ENCODE peak calls at places on chromosome 6, in seven cellular contexts. K, B, V, I, R, T and Q are unnamed samples.

GRCh38 chr6:26223677-26224546 is 136.7 kb downstream of the HFE start:
- DNase-seq in K (peak; percentile 89), B (peak; percentile 72), V (peak; percentile 30), I (no peak), R (peak; percentile 59), T (peak; percentile 80), Q (peak; percentile 65)

GRCh38 chr6:105272783-105273182 is 93.0 kb upstream of the POPDC3 start:
- DNase-seq in K (no peak), B (no peak), V (no peak), I (no peak), R (no peak), T (no peak), Q (no peak)

GRCh38 chr6:158958504-158959386 is 41.3 kb downstream of the RSPH3 start:
- DNase-seq in K (no peak), B (no peak), V (no peak), I (no peak), R (no peak), T (no peak), Q (peak; percentile 43)

GRCh38 chr6:156658596-156659316 is 118.4 kb upstream of the ARID1B start:
- DNase-seq in K (no peak), B (no peak), V (no peak), I (no peak), R (no peak), T (no peak), Q (no peak)

GRCh38 chr6:39566381-39566934 is 158.8 kb downstream of the KIF6 start:
- DNase-seq in K (no peak), B (no peak), V (no peak), I (no peak), R (no peak), T (no peak), Q (no peak)

GRCh38 chr6:13795041-13795748 is 19.2 kb downstream of the MCUR1 start:
- DNase-seq in K (peak; percentile 90), B (peak; percentile 89), V (peak; percentile 65), I (peak; percentile 88), R (peak; percentile 88), T (peak; percentile 88), Q (peak; percentile 89)

GRCh38 chr6:168415149-168415992 is 25.6 kb upstream of the SMOC2 start:
- DNase-seq in K (no peak), B (no peak), V (no peak), I (no peak), R (peak; percentile 27), T (no peak), Q (no peak)

GRCh38 chr6:2943564-2943955 is 27.8 kb downstream of the SERPINB6 start:
- DNase-seq in K (no peak), B (no peak), V (no peak), I (no peak), R (no peak), T (no peak), Q (no peak)

GRCh38 chr6:17385660-17386059 is 7.7 kb upstream of the CAP2 start:
- DNase-seq in K (no peak), B (no peak), V (no peak), I (no peak), R (no peak), T (no peak), Q (no peak)

GRCh38 chr6:26327450-26328264 is 37.3 kb upstream of the BTN3A2 start:
- DNase-seq in K (no peak), B (peak; percentile 80), V (no peak), I (no peak), R (no peak), T (no peak), Q (no peak)

GRCh38 chr6:170086639-170087420 is 204.0 kb downstream of the DLL1 start:
- DNase-seq in K (peak; percentile 62), B (peak; percentile 59), V (no peak), I (peak; percentile 44), R (no peak), T (peak; percentile 8), Q (no peak)

GRCh38 chr6:44117397-44118128 is 9.7 kb downstream of the MRPL14 start:
- DNase-seq in K (no peak), B (no peak), V (no peak), I (no peak), R (no peak), T (no peak), Q (no peak)

DNA sequence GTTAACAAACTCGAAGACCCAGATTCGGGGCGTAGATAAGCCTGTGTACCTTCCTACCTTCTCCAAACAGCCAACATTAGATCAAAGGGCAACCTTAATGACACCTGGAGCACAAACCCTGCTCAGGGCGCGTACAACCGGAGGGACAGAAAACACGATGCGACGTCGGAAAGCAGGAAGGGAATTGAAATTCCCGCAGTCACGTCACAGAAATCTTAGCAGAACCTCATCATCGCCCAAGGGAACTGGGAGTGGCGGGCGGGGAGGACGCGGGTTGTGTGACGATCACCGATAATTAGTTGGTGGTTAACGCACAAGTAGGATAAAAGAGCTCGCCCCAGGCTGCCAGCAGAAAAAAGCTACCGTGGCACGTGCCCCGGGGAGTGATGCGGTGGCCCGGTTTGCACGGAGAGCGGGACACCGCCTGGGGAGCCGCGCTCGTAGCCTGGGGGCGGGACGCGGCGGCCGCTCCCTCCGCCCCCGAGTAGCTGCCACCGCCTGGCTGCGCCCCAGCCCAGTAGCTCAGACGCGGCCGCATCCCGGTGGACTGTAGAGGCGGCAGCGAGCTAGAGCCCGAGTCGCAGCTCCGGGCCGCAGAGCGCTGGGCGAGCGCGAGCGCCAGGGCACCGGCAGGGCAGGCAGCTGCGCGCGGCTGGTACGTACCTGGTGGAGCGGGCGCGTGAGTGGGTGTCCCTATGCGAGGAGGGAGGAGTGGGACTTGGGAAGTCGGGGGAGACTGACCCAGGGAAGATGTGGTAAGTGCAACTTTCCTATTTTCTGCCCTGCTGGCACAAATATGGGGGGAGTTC is at the start of gene PKIB:
- DNase-seq in K (peak; percentile 74), B (no peak), V (peak; percentile 52), I (peak; percentile 78), R (peak; percentile 16), T (no peak), Q (peak; percentile 91)
- TF ChIP-seq POLR2A in K (peak; percentile 25), B (no peak), V (peak; percentile 13), I (no peak), R (no peak), T (no peak), Q (no peak)

DNA sequence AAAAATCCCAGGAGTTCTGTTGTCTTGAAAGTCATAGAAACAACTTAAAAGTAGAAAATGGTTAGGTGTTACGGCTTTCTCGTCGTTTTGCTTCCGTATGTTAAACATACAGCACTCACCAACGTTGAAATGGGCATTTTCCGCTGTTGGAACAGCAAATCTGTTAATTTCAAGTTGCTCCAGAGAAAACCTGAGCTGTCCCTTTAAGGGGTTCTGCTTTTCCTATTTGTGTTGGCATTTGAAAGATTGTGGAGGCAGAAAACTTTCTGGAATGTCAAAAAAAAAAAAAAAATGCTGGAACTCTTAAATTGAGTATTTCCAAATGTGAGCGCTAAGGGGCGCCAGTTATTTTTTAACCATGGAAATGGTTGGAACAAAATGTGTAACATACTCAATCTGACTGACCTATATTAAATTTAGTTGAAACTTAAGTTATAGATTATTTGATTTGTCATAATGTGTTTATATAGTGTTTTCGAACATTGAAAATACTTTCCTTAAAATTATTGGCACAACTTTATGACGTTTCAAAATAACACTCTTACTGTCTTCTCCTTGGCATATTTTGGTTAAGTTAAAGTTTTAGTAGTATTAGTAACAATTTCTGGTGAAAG is 2.2 kb downstream of the QKI start:
- DNase-seq in K (peak; percentile 71), B (peak; percentile 70), V (no peak), I (no peak), R (peak; percentile 80), T (peak; percentile 70), Q (peak; percentile 64)
- TF ChIP-seq POLR2A in K (no peak), B (no peak), V (no peak), I (no peak), R (peak; percentile 35), T (peak; percentile 59), Q (no peak)

DNA sequence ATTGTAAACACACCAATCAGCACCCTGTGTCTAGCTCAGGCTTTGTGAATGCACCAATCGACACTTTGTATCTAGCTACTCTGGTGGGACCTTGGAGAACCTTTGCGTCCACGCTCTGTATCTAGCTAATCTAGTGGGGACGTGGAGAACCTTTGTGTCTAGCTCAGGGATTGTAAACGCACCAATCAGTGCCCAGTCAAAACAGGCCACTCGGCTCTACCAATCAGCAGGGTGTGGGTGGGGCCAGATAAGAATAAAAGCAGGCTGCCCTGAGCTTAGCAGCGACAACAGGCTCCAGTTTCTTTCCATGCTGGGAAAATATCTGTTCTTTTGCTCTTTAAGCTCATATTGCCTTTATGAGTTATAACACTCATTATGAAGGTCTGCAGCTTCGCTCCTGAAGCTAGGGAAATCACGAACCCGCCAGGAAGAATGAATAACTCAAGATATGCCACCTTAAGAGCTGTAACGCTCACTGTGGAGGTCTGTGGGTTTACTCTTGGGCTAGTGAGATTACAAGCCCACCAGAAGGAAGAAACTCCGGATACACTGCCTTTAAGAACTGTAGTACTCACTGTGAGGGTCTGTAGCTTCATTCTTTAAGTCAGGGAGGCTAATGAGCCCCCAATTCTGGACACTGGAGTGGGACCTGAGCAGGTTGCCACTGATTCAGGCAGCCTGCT is 2.8 kb upstream of the SSR1 start:
- DNase-seq in K (no peak), B (no peak), V (no peak), I (no peak), R (no peak), T (no peak), Q (no peak)
- TF ChIP-seq POLR2A in K (no peak), B (no peak), V (no peak), I (no peak), R (no peak), T (no peak), Q (no peak)

GRCh38 chr6:91653324-91653723 is 1066.5 kb upstream of the MAP3K7 start:
- DNase-seq in K (no peak), B (no peak), V (no peak), I (no peak), R (no peak), T (no peak), Q (no peak)
- TF ChIP-seq POLR2A in K (no peak), B (no peak), V (no peak), I (no peak), R (no peak), T (no peak), Q (no peak)

GRCh38 chr6:33168624-33169023 is 23.6 kb downstream of the COL11A2 start:
- DNase-seq in K (no peak), B (no peak), V (no peak), I (no peak), R (no peak), T (no peak), Q (no peak)
- TF ChIP-seq POLR2A in K (no peak), B (no peak), V (no peak), I (no peak), R (no peak), T (no peak), Q (no peak)

GRCh38 chr6:4018194-4019111 is 60.5 kb downstream of the FAM217A start:
- DNase-seq in K (peak; percentile 97), B (peak; percentile 99), V (peak; percentile 76), I (peak; percentile 95), R (peak; percentile 88), T (peak; percentile 95), Q (peak; percentile 98)

GRCh38 chr6:4021862-4022715 is 56.8 kb downstream of the FAM217A start:
- DNase-seq in K (no peak), B (no peak), V (peak; percentile 9), I (no peak), R (no peak), T (no peak), Q (no peak)

GRCh38 chr6:4023240-4023639 is 55.7 kb downstream of the FAM217A start:
- DNase-seq in K (no peak), B (no peak), V (no peak), I (no peak), R (no peak), T (no peak), Q (no peak)

GRCh38 chr6:4020822-4021132 is 58.2 kb downstream of the FAM217A start:
- DNase-seq in K (no peak), B (no peak), V (no peak), I (no peak), R (no peak), T (no peak), Q (no peak)

GRCh38 chr6:4021133-4021861 is 57.6 kb downstream of the FAM217A start:
- DNase-seq in K (peak; percentile 98), B (peak; percentile 99), V (peak; percentile 79), I (peak; percentile 93), R (peak; percentile 90), T (peak; percentile 95), Q (peak; percentile 99)
- TF ChIP-seq POLR2A in K (peak; percentile 75), B (peak; percentile 76), V (peak; percentile 61), I (peak; percentile 63), R (peak; percentile 82), T (peak; percentile 67), Q (peak; percentile 71)